ENCODE peak calls at places on chromosomes 5 and 9, in six cellular contexts. Q is stomach, B is ovary, W is H1, F is A549, O is tibial nerve. Y is an unnamed sample.

GRCh38 chr9:131402738-131403492 is 9.0 kb downstream of the PRRC2B start:
- DNase-seq in O (peak), W (no peak), F (peak), B (peak), Q (peak), Y (peak)

GRCh38 chr9:92720807-92721535 is 43.7 kb downstream of the BICD2 start:
- DNase-seq in F (no peak), B (no peak), W (no peak), O (no peak), Q (no peak), Y (no peak)

GRCh38 chr5:80668016-80668969 is 13.5 kb upstream of the DHFR start:
- DNase-seq in B (no peak), O (no peak), W (no peak), Q (no peak), F (no peak), Y (no peak)

GRCh38 chr9:137618105-137619067 is at the start of gene EHMT1:
- DNase-seq in B (peak), F (peak), W (peak), Q (peak), O (peak), Y (peak)

GRCh38 chr9:121900163-121900562 is 192.9 kb downstream of the TTLL11 start:
- DNase-seq in W (no peak), B (no peak), O (no peak), F (no peak), Q (no peak), Y (no peak)

GRCh38 chr9:134487066-134487710 is 154.4 kb upstream of the COL5A1 start:
- DNase-seq in Q (no peak), O (no peak), B (no peak), F (no peak), W (no peak), Y (peak)

GRCh38 chr5:180468732-180469585 is 25.2 kb upstream of the CNOT6 start:
- DNase-seq in W (no peak), B (no peak), O (no peak), F (no peak), Q (no peak), Y (no peak)

GRCh38 chr5:141875795-141876627 is 2.2 kb downstream of the PCDH1 start:
- DNase-seq in W (no peak), Q (peak), F (no peak), O (no peak), B (no peak), Y (no peak)

GRCh38 chr9:104027295-104027694 is 66.8 kb upstream of the SMC2 start:
- DNase-seq in O (no peak), W (no peak), Q (no peak), B (no peak), F (no peak), Y (no peak)

GRCh38 chr9:20624201-20625002 is 2.1 kb upstream of the MLLT3 start:
- DNase-seq in O (peak), F (peak), B (peak), Q (peak), W (no peak), Y (peak)
- TF ChIP-seq CTCF in O (peak), F (peak), B (peak), Q (no peak), W (peak), Y (peak)

DNA sequence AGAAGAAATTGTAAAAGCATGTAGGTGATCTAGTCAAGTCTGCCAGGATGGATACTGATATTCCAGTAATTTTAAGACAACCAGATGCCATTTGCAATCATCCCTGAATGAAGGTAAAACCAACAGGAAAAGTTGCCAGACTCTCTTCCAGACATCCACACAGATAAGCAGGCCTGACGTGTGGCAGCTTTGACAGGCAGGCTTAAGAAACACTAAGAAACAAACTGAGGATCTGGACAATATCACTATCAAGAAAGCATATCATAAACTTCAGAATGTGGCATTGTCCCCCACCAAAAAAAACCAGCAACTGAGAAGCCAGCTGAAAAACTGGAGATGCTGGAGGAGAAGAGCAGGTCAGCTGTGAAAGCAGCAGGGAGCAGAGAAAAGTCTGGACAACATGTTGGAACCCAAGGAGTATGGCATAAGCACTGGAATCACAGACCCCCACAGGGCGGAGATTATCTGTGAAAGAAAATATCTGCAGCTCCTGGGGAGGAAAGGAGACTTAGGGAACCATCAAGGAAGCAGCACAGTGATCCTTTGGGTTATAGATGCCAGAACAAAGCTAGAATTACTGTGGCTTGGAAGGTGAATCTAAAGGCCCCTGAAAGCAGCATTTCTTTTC is 307.0 kb downstream of the CWC27 start:
- DNase-seq in O (no peak), B (no peak), W (no peak), F (no peak), Q (no peak), Y (no peak)
- H3K27ac ChIP-seq in O (no peak), B (no peak), W (no peak), F (no peak), Q (peak), Y (no peak)

DNA sequence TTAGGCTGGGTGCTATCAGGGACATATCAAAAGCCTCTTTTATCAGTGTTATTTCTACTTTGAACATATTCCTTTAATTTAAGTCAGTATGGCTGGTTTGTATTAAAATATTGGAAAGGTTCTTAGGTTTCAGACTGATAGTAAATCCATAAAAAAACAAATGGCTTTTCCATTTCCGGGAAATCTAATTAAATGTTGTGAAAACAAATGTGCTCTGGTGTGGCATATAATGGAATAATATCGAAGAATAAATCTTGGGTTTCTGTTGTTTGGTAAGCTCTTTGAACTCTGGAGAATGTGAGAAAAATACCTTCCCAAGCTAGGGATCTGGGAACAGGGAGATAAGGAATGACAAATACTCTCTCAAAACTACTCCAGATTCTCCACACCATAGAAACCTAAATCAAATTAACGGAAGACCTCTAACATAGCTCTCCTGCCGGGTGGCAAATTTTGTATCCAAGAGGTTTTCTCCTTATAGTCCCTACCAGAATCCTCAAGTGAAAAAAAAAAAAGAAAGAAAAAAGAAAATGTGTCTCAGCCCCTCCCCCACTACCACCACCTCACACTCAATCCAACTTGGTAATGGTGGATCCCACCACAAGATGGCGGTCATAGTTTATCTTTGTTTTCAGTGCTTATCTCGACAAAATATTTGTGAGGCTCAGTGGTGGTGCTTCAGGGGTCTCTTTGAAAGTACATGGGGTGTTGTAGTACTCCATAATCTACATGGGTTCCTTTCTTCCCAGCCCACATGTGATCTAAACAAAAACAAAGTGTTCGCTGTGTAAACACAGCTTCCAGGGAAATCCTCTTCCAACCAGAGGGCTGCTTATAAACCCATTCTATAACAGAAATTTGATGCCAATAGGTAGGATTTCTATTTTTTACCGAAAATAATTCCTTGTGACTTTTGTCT is 54.6 kb upstream of the FST start:
- DNase-seq in O (peak), W (peak), F (peak), Q (no peak), B (no peak), Y (no peak)
- TF ChIP-seq EP300 in O (no peak), W (no peak), F (no peak), Q (no peak), B (no peak), Y (no peak)

DNA sequence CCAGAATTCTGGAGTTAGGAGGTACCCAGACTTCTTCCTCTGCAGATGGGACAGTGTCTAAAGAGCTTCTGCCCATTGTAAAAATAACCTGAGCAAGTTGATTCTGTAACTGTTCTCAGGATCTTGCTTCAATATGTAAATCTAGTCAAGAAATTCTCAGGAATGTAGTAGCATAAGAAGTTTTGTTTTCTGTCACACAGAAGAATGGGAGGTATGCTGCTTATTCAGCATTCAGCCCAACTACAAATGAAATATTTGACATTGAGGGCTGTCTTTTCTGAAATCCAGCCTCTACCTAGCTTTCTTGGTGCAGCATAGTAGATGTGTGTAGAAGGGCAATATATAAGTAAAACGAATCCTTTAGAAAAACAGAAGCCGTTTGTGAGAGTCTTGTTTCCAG is 13.8 kb downstream of the MACIR start:
- DNase-seq in F (no peak), W (no peak), B (no peak), O (no peak), Q (no peak), Y (no peak)
- TF ChIP-seq CTCF in F (no peak), W (no peak), B (no peak), O (no peak), Q (no peak), Y (no peak)

DNA sequence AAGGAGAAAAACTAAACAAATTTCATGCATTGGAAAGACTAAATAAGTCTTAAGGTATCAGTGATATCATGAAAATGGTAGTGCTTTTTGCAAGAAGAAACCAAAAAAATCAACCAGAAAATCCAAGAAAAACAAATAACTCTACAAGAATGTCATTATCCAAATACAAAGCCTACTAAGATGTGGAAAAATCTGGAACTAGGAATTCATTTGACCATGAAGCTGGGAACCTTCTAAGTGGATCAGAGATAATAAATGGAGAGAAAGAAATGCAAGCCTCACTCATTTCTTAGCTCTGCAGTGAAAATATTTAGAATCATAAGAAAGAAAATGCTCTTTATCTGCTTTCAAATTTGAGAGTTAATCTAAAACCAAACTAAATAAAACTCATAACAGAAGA is 51.3 kb downstream of the RASEF start:
- DNase-seq in B (no peak), W (no peak), F (no peak), Q (no peak), O (no peak), Y (no peak)
- H3K27ac ChIP-seq in B (no peak), W (no peak), F (no peak), Q (no peak), O (no peak), Y (no peak)

GRCh38 chr5:31194458-31194808 is 947 bp downstream of the CDH6 start:
- DNase-seq in O (no peak), F (peak), W (no peak), B (no peak), Q (no peak), Y (no peak)

GRCh38 chr5:31196309-31196708 is 2.8 kb downstream of the CDH6 start:
- DNase-seq in F (peak), W (no peak), B (no peak), Q (no peak), O (no peak), Y (no peak)

GRCh38 chr5:31193026-31193425 is 460 bp upstream of the CDH6 start:
- DNase-seq in B (no peak), F (no peak), W (no peak), O (no peak), Q (no peak), Y (no peak)

GRCh38 chr5:31193591-31194457 is at the start of gene CDH6:
- DNase-seq in B (no peak), F (peak), Q (no peak), W (peak), O (no peak), Y (no peak)

GRCh38 chr5:31194892-31195291 is 1.4 kb downstream of the CDH6 start:
- DNase-seq in F (no peak), Q (no peak), O (no peak), B (no peak), W (no peak), Y (no peak)
- TF ChIP-seq EP300 in F (no peak), Q (no peak), O (no peak), B (no peak), W (no peak), Y (no peak)

GRCh38 chr5:137056676-137057075 is 442.4 kb downstream of the SPOCK1 start:
- DNase-seq in O (no peak), Q (no peak), B (no peak), W (no peak), F (no peak), Y (no peak)
- TF ChIP-seq CTCF in O (no peak), Q (no peak), B (no peak), W (no peak), F (no peak), Y (no peak)

DNA sequence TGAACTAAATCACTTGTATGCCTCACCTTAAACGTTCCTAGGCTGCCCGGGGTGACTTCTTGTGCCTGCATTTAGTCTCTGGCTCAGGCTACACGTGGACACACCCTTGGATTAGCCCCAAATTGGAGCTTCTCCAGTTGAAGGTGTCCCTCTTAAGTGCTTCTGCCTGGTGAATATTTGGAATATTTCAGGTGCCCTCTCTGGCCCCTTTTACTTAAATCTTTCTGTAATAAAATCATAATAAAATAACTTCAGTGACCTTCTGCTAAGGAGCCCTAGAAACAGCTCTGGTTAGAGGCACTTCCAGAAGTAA is 74.3 kb upstream of the KLF9 start:
- DNase-seq in O (peak), B (peak), Q (no peak), W (no peak), F (no peak), Y (no peak)
- H3K27ac ChIP-seq in O (peak), B (no peak), Q (peak), W (no peak), F (no peak), Y (peak)

Y was measured in sigmoid colon.